ENCODE peak calls at places on chromosome 5, in seven cellular contexts. W is AG04450, C is GM12865, H is WTC11, R is uterus, A is PC-9, B is HFFc6. S is an unnamed sample.

GRCh38 chr5:35859101-35859661 is 2.5 kb downstream of the IL7R start:
- DNase-seq in W (no peak), C (no peak), H (no peak), R (no peak), A (peak), B (peak), S (peak)

GRCh38 chr5:6773342-6774035 is 60.3 kb downstream of the TENT4A start:
- DNase-seq in W (no peak), C (no peak), H (no peak), R (no peak), A (no peak), B (no peak), S (no peak)

GRCh38 chr5:99437986-99438385 is 509.2 kb upstream of the CHD1 start:
- DNase-seq in W (no peak), C (no peak), H (no peak), R (no peak), A (no peak), B (no peak), S (no peak)

GRCh38 chr5:153585616-153586015 is 95.1 kb downstream of the GRIA1 start:
- DNase-seq in W (no peak), C (no peak), H (no peak), R (no peak), A (no peak), B (no peak), S (no peak)

GRCh38 chr5:176579323-176579722 is 30.2 kb downstream of the CDHR2 start:
- DNase-seq in W (no peak), C (no peak), H (no peak), R (no peak), A (no peak), B (no peak), S (no peak)

GRCh38 chr5:171369898-171370297 is 17.8 kb upstream of the NPM1 start:
- DNase-seq in W (no peak), C (no peak), H (no peak), R (no peak), A (no peak), B (no peak), S (no peak)

GRCh38 chr5:110194191-110194590 is 504.5 kb downstream of the MAN2A1 start:
- DNase-seq in W (no peak), C (no peak), H (no peak), R (no peak), A (no peak), B (no peak), S (no peak)

GRCh38 chr5:126339215-126339805 is 83.9 kb upstream of the GRAMD2B start:
- DNase-seq in W (peak), C (peak), H (peak), R (peak), A (peak), B (peak), S (peak)

GRCh38 chr5:129820-130219 is 37.9 kb downstream of the PLEKHG4B start:
- DNase-seq in W (peak), C (no peak), H (no peak), R (no peak), A (no peak), B (peak), S (no peak)

GRCh38 chr5:178246736-178247135 is 14.1 kb upstream of the PHYKPL start:
- DNase-seq in W (no peak), C (peak), H (no peak), R (no peak), A (no peak), B (no peak), S (no peak)

GRCh38 chr5:57680686-57681085 is 198.1 kb upstream of the ACTBL2 start:
- DNase-seq in W (no peak), C (no peak), H (no peak), R (no peak), A (no peak), B (no peak), S (no peak)

GRCh38 chr5:13814293-13814692 is 130.2 kb downstream of the DNAH5 start:
- DNase-seq in W (no peak), C (no peak), H (no peak), R (no peak), A (no peak), B (no peak), S (no peak)

GRCh38 chr5:13860176-13860575 is 84.3 kb downstream of the DNAH5 start:
- DNase-seq in W (no peak), C (no peak), H (no peak), R (no peak), A (no peak), B (no peak), S (no peak)

GRCh38 chr5:943874-944620 is 51.4 kb downstream of the TRIP13 start:
- DNase-seq in W (no peak), C (no peak), H (no peak), R (no peak), A (no peak), B (no peak), S (no peak)

GRCh38 chr5:135869935-135870334 is 25.7 kb downstream of the IL9 start:
- DNase-seq in W (no peak), C (no peak), H (no peak), R (no peak), A (no peak), B (no peak), S (no peak)

GRCh38 chr5:142716963-142717362 is 31.1 kb upstream of the FGF1 start:
- DNase-seq in W (peak), C (peak), H (peak), R (no peak), A (no peak), B (peak), S (peak)

GRCh38 chr5:167555771-167556170 is 735.7 kb upstream of the WWC1 start:
- DNase-seq in W (no peak), C (no peak), H (no peak), R (no peak), A (no peak), B (no peak), S (no peak)

GRCh38 chr5:106097308-106097707 is 1573.4 kb downstream of the EFNA5 start:
- DNase-seq in W (no peak), C (no peak), H (no peak), R (no peak), A (no peak), B (no peak), S (no peak)

GRCh38 chr5:124732891-124733670 is 13.4 kb downstream of the ZNF608 start:
- DNase-seq in W (no peak), C (no peak), H (no peak), R (no peak), A (no peak), B (no peak), S (no peak)

GRCh38 chr5:74945561-74946165 is 79.5 kb upstream of the FAM169A start:
- DNase-seq in W (no peak), C (peak), H (no peak), R (no peak), A (no peak), B (no peak), S (no peak)

GRCh38 chr5:27403248-27403882 is 365.0 kb upstream of the CDH9 start:
- DNase-seq in W (no peak), C (no peak), H (no peak), R (no peak), A (no peak), B (no peak), S (no peak)

GRCh38 chr5:140611020-140611521 is 21.9 kb downstream of the CD14 start:
- DNase-seq in W (no peak), C (no peak), H (no peak), R (no peak), A (no peak), B (no peak), S (no peak)

GRCh38 chr5:176910161-176910560 is 11.0 kb upstream of the HK3 start:
- DNase-seq in W (no peak), C (no peak), H (no peak), R (no peak), A (no peak), B (no peak), S (no peak)

GRCh38 chr5:177111720-177112394 is 21.7 kb upstream of the NSD1 start:
- DNase-seq in W (no peak), C (peak), H (peak), R (peak), A (peak), B (no peak), S (peak)

GRCh38 chr5:168790691-168791230 is 211.6 kb upstream of the PANK3 start:
- DNase-seq in W (no peak), C (no peak), H (no peak), R (no peak), A (no peak), B (no peak), S (no peak)

GRCh38 chr5:131974622-131974955 is 29.1 kb upstream of the MEIKIN start:
- DNase-seq in W (no peak), C (no peak), H (no peak), R (no peak), A (no peak), B (no peak), S (no peak)

GRCh38 chr5:142358121-142358520 is 33.3 kb upstream of the SPRY4 start:
- DNase-seq in W (no peak), C (no peak), H (no peak), R (no peak), A (no peak), B (no peak), S (no peak)

GRCh38 chr5:179146277-179146676 is 86.1 kb downstream of the ZNF354C start:
- DNase-seq in W (no peak), C (no peak), H (no peak), R (no peak), A (no peak), B (no peak), S (no peak)

GRCh38 chr5:147693238-147693637 is 89.3 kb downstream of the JAKMIP2 start:
- DNase-seq in W (no peak), C (no peak), H (no peak), R (no peak), A (no peak), B (no peak), S (no peak)

GRCh38 chr5:171093598-171093997 is 215.4 kb upstream of the TLX3 start:
- DNase-seq in W (no peak), C (no peak), H (no peak), R (no peak), A (no peak), B (no peak), S (no peak)

GRCh38 chr5:71782771-71783770 is 64.0 kb downstream of the CARTPT start:
- DNase-seq in W (peak), C (peak), H (peak), R (peak), A (peak), B (peak), S (peak)

GRCh38 chr5:163712011-163712410 is 206.6 kb downstream of the MAT2B start:
- DNase-seq in W (no peak), C (no peak), H (no peak), R (no peak), A (no peak), B (no peak), S (no peak)

GRCh38 chr5:33929925-33930690 is 6.1 kb upstream of the RXFP3 start:
- DNase-seq in W (no peak), C (peak), H (no peak), R (no peak), A (no peak), B (peak), S (no peak)

GRCh38 chr5:96247733-96248132 is 185.3 kb downstream of the PCSK1 start:
- DNase-seq in W (no peak), C (no peak), H (no peak), R (no peak), A (no peak), B (no peak), S (no peak)
- TF ChIP-seq CTCF in W (no peak), C (no peak), H (no peak), R (no peak), A (no peak), B (no peak), S (no peak)

DNA sequence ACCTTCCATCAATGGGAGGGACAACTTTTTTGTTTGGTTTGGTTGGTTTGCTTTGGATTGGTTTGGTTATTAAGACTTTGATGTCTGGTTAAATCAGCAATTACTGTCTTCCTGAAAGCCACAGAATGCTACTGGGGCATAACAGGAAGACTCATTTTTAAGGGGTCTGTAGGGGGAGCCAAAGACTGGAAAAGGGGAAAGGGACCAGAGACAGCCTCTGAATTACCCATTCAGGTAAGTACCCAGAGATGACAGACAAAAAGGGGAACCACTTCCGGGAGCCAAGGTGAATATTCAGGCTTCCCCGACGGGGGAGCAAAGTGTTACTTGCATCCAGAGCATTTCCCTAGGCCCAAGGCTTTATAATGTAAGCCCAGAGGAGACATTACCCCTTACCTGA is 4.6 kb upstream of the FEM1C start:
- DNase-seq in W (no peak), C (peak), H (peak), R (no peak), A (no peak), B (no peak), S (no peak)
- TF ChIP-seq CTCF in W (peak), C (peak), H (peak), R (no peak), A (no peak), B (peak), S (peak)

GRCh38 chr5:9339206-9339818 is 206.6 kb downstream of the SEMA5A start:
- DNase-seq in W (no peak), C (peak), H (peak), R (no peak), A (peak), B (no peak), S (no peak)
- TF ChIP-seq CTCF in W (peak), C (peak), H (peak), R (no peak), A (peak), B (peak), S (peak)

GRCh38 chr5:37836173-37837100 is 3.4 kb downstream of the GDNF start:
- DNase-seq in W (no peak), C (no peak), H (peak), R (no peak), A (no peak), B (peak), S (no peak)
- TF ChIP-seq CTCF in W (peak), C (no peak), H (no peak), R (no peak), A (no peak), B (no peak), S (no peak)

DNA sequence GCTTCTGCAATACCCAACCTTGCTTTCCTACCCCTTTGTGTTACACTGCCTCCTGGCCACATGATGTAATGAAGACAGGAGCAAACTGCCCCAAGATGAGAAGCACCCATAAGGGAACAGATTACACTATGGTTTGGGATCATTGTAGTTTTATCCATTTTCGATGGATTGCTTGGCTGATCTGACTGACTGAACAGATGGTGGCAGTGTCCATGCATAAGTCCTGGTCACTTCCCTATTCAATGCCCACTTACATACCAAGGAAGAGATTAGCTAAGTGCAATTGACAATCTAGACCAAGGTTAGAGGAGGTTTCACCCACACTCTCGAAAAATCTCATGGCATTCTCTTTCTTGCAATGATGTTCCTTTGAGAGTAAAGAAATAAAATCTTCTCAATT is 319.9 kb downstream of the RAB3C start:
- DNase-seq in W (no peak), C (no peak), H (no peak), R (no peak), A (no peak), B (no peak), S (no peak)
- TF ChIP-seq CTCF in W (no peak), C (no peak), H (no peak), R (no peak), A (no peak), B (no peak), S (no peak)

DNA sequence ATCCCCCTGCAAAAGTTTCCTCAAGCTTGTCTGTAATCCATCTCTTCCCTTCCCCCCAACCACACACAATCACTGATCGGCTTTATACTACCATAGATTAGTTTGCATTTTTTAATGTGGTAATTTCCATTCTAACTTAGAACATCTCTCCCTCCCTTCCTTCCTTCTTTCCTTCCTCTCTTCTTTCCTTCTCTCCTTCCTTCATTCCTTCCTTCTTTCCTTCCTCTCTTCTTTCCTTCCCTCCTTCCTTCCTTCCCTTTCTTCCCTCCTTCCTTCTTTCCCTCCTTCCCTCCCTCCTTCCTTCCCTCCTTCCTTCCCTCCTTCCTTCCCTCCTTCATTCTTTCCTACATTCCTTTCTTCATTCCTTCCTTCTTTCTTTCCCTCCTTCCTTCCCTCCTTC is 166.2 kb upstream of the MSX2 start:
- DNase-seq in W (no peak), C (no peak), H (no peak), R (no peak), A (no peak), B (no peak), S (no peak)
- TF ChIP-seq CTCF in W (no peak), C (no peak), H (no peak), R (no peak), A (no peak), B (no peak), S (no peak)

DNA sequence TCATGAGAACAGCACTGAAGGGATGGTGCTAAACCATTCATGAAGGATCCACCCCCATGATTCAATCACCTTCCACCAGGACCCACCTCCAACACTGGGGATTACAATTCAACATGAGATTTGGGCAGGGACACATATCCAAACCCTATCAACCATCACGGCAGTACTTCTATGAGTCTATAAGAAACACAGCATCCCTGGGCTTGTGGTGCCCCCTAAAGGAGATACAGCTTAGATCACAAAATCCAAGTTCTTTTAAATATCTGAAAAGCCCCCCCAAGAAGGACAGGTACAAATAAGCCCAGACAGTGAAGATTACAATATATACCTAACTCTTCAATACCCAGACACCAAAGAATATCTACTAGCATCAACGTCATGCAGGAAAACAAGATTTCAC is 233.7 kb upstream of the ADRA1B start:
- DNase-seq in W (no peak), C (no peak), H (no peak), R (no peak), A (no peak), B (no peak), S (no peak)
- TF ChIP-seq CTCF in W (no peak), C (no peak), H (no peak), R (no peak), A (no peak), B (no peak), S (no peak)

GRCh38 chr5:180813418-180813817 is 10.8 kb upstream of the MGAT1 start:
- DNase-seq in W (no peak), C (no peak), H (no peak), R (no peak), A (no peak), B (no peak), S (no peak)
- TF ChIP-seq CTCF in W (no peak), C (peak), H (no peak), R (no peak), A (no peak), B (peak), S (no peak)

DNA sequence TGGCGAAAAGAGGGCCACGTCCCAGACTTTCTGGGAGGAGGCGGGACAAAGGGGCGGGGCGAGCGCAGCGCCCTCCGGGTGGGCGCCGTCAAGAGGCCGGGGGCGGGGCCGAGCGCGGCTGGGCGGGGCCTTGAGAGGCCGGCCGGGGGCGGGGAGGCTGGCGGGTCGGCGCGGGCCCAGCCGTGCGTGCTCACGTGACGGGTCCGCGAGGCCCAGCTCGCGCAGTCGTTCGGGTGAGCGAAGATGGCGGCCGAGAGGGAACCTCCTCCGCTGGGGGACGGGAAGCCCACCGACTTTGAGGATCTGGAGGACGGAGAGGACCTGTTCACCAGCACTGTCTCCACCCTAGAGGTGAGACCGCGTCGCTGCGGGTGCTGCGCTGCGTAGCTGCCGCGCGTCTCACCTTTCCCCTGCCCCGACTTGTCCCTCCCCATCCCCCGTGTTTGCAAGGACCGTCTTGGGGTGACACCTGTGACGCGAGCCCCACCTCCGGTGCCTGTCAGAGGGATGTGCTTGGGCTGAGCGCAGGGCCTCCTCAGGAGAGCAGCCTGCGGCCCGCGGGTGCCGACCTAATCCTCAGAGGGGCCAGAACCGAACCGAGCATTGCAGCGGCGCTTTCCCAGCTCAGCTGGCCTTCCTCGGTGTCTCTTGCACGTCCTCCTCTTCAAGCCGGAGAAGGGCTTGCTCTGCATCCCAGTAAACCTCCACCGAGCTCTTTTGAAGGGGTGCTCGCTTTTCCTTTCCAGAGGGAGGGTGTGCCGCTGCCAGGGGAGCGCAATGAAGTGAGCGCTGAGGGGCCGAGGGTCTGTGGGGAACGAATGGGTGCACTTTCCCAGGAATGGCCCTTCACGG is at the start of gene SNX2:
- DNase-seq in W (peak), C (peak), H (peak), R (peak), A (peak), B (peak), S (peak)
- TF ChIP-seq CTCF in W (peak), C (peak), H (no peak), R (no peak), A (no peak), B (peak), S (peak)

S was measured in neural crest cell.